ENCODE peak calls at places on chromosomes 1 and 21, in eight cellular contexts. Y is lung, Q is right cardiac atrium, R is RWPE2, B is aorta, I is GM23338, Z is upper lobe of right lung, N is body of pancreas. E is an unnamed sample.

GRCh38 chr1:63795455-63795854 is 21.6 kb downstream of the ROR1 start:
- ATAC-seq in B (no peak), I (peak; percentile 2), R (no peak), Y (peak; percentile 77), Q (peak; percentile 59), Z (peak; percentile 90), N (no peak), E (no peak)

GRCh38 chr21:45236481-45236880 is 51.2 kb downstream of the POFUT2 start:
- ATAC-seq in Q (no peak), R (no peak), N (no peak), Y (no peak), B (no peak), I (peak; percentile 43), Z (peak; percentile 53), E (no peak)

GRCh38 chr1:41003127-41003639 is 18.3 kb downstream of the SLFNL1 start:
- ATAC-seq in R (no peak), Q (peak; percentile 4), B (no peak), N (no peak), I (no peak), Y (no peak), Z (no peak), E (no peak)

GRCh38 chr1:234730110-234730509 is 120.1 kb upstream of the IRF2BP2 start:
- ATAC-seq in R (no peak), Q (no peak), Y (no peak), I (no peak), N (no peak), Z (no peak), B (no peak), E (no peak)

GRCh38 chr1:241608379-241609033 is 31.7 kb downstream of the CHML start:
- ATAC-seq in B (no peak), R (peak; percentile 82), Q (no peak), N (no peak), I (no peak), Z (no peak), Y (no peak), E (no peak)

GRCh38 chr21:25453524-25453923 is 153.8 kb downstream of the MRPL39 start:
- ATAC-seq in Q (no peak), N (no peak), B (no peak), R (no peak), Z (no peak), I (no peak), Y (no peak), E (no peak)

GRCh38 chr1:34983700-34984355 is 1.3 kb downstream of the TMEM35B start:
- ATAC-seq in I (peak; percentile 20), B (peak; percentile 27), Q (no peak), Y (no peak), Z (peak; percentile 4), R (peak; percentile 19), N (peak; percentile 36), E (no peak)

GRCh38 chr1:24161270-24161669 is 18.3 kb upstream of the IL22RA1 start:
- ATAC-seq in I (no peak), R (peak; percentile 36), Z (no peak), N (no peak), Q (no peak), B (no peak), Y (no peak), E (no peak)

GRCh38 chr1:203507227-203507626 is 13.3 kb downstream of the OPTC start:
- ATAC-seq in B (no peak), Y (no peak), R (no peak), N (no peak), Z (peak; percentile 38), I (no peak), Q (peak; percentile 15), E (peak; percentile 57)

GRCh38 chr1:229411434-229412055 is 22.3 kb downstream of the ACTA1 start:
- ATAC-seq in Q (no peak), Z (no peak), R (no peak), N (no peak), Y (no peak), I (no peak), B (no peak), E (no peak)

GRCh38 chr21:26840206-26840605 is 5.0 kb downstream of the ADAMTS1 start:
- ATAC-seq in B (no peak), I (no peak), Z (no peak), R (no peak), N (no peak), Y (no peak), Q (no peak), E (no peak)
- H3K4me3 ChIP-seq in B (peak overlapping the region; percentile 6), I (no peak overlapping the region), Z (peak overlapping the region; percentile 79), R (no peak overlapping the region), N (no peak overlapping the region), Y (no peak overlapping the region), Q (no peak overlapping the region), E (peak overlapping the region; percentile 94)

GRCh38 chr1:117660266-117660973 is 54.6 kb downstream of the TENT5C start:
- ATAC-seq in R (no peak), I (no peak), B (no peak), Z (no peak), Q (no peak), Y (no peak), N (no peak), E (no peak)
- H3K4me1 ChIP-seq in R (peaks cover 10% of the 10 kb centered on the region), I (peaks cover 5% of the 10 kb centered on the region), B (no peaks in the 10 kb centered on the region), Z (peaks cover 3% of the 10 kb centered on the region), Q (peaks cover 3% of the 10 kb centered on the region), Y (peaks cover 2% of the 10 kb centered on the region), N (peaks cover 20% of the 10 kb centered on the region), E (no peaks in the 10 kb centered on the region)

GRCh38 chr1:65146908-65147423 is 1.0 kb upstream of the AK4 start:
- ATAC-seq in N (no peak), Q (no peak), I (no peak), B (no peak), R (no peak), Y (no peak), Z (no peak), E (no peak)
- H3K27ac ChIP-seq in N (no peak overlapping the region), Q (peak overlapping the region; percentile 55), I (no peak overlapping the region), B (peak overlapping the region; percentile 58), R (peak overlapping the region; percentile 80), Y (peak overlapping the region; percentile 75), Z (no peak overlapping the region), E (peak overlapping the region; percentile 29)

DNA sequence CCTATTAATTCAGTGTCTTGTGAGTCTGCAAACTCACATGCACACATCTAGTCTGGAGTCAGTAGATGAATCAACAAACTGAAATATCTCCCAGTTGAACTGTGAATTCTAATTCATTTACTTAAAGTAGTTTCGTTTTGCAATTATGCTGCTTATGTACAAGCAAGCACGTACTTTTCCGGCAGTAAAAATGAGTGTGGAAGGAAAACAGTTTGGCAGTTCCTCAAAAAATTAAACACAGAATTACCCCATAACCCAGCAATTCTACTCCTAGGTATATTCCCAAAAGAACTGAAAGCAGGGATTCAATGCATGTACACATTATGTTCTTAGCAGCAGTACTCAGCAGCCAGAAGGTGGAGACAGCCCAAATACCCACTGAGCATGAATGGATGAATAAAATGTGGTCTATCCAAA is 49.3 kb downstream of the GNB1 start:
- ATAC-seq in R (no peak), Y (no peak), Z (peak; percentile 14), N (no peak), I (no peak), Q (peak; percentile 19), B (no peak), E (no peak)
- H3K4me3 ChIP-seq in R (no peak overlapping the region), Y (no peak overlapping the region), Z (no peak overlapping the region), N (no peak overlapping the region), I (no peak overlapping the region), Q (no peak overlapping the region), B (no peak overlapping the region), E (no peak overlapping the region)

GRCh38 chr1:101262060-101262459 is 25.2 kb downstream of the S1PR1 start:
- ATAC-seq in I (no peak), N (no peak), Q (no peak), Z (no peak), R (no peak), B (no peak), Y (no peak), E (no peak)
- H3K4me1 ChIP-seq in I (peaks cover 12% of the 10 kb centered on the region), N (no peaks in the 10 kb centered on the region), Q (peaks cover 6% of the 10 kb centered on the region), Z (peaks cover 26% of the 10 kb centered on the region), R (peaks cover 22% of the 10 kb centered on the region), B (no peaks in the 10 kb centered on the region), Y (peaks cover 2% of the 10 kb centered on the region), E (no peaks in the 10 kb centered on the region)

GRCh38 chr1:228408869-228409805 is 2.5 kb upstream of the TRIM11 start:
- ATAC-seq in Z (no peak), I (no peak), B (no peak), R (no peak), N (no peak), Q (no peak), Y (no peak), E (no peak)

GRCh38 chr1:228405979-228406265 is 713 bp downstream of the TRIM11 start:
- ATAC-seq in I (no peak), R (peak; percentile 36), Y (peak; percentile 3), Z (peak; percentile 27), N (peak; percentile 8), B (peak; percentile 4), Q (peak; percentile 1), E (no peak)

GRCh38 chr1:228408041-228408868 is 1.6 kb upstream of the TRIM11 start:
- ATAC-seq in N (no peak), I (no peak), Z (no peak), R (no peak), Y (no peak), Q (no peak), B (no peak), E (no peak)

GRCh38 chr1:228405200-228405978 is 1.2 kb downstream of the TRIM11 start:
- ATAC-seq in N (no peak), Y (no peak), R (no peak), Z (no peak), B (no peak), I (no peak), Q (no peak), E (no peak)

DNA sequence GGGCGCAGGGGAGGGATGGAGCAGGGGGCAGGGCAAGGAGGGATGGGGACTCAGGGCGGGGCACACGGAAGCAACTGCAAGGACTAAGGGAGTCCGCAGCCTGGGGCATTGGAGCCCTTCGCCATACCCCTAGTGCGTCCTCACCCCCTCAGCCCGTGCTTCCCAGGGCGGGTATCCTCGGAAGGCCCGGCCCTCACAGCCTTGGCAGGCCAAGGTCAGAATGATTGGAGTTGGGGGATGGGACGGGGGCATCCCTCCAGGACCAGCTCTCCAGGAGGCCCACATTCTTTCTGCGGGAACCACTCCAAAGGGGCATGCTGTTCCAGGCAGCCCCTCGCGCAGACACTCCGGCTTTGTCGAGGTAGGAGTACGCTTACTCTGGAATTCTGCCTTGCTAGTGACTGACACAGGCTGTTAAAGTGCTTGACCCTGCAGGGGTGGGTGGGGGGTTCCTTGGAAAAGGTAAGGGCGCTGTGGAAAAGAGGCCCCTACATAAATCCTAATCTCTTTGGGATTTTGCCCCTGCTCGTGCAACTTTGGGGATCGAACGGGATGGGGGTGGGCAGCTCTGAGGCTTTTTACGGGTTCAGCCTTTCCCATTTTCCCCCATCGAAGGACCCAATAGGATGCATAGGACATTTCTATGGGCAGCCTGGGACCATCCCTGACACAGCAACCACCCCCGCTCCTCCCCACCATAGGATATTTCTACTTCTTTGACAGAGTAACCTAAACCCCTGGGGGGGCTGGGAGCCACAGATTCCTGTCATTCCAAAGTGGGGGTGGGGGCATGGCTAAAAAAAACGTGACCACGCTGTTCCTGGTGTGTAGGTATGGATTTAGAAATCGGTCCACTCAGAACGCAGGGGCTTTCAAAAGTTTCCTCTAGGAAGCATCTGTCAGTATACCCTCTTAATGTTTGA is 744 bp upstream of the TRIM11 start:
- ATAC-seq in Z (no peak), B (no peak), Y (peak; percentile 1), N (no peak), R (peak; percentile 69), Q (no peak), I (peak; percentile 64), E (no peak)
- H3K27ac ChIP-seq in Z (peak overlapping the region; percentile 28), B (no peak overlapping the region), Y (peak overlapping the region; percentile 3), N (peak overlapping the region; percentile 75), R (peak overlapping the region; percentile 20), Q (peak overlapping the region; percentile 57), I (peak overlapping the region; percentile 81), E (peak overlapping the region; percentile 90)